ENCODE peak calls at places on chromosomes 11 and 22, in seven cellular contexts. F is H1, D is H9, R is GM23248, N is neuronal stem cell, G is IMR-90, Z is Karpas-422. B is an unnamed sample.

GRCh38 chr11:105582497-105582896 is 27.4 kb upstream of the GRIA4 start:
- DNase-seq in G (no peak), Z (no peak), D (no peak), R (peak), N (no peak), F (no peak), B (no peak)

GRCh38 chr11:74681686-74682651 is 49.3 kb downstream of the CHRDL2 start:
- DNase-seq in F (no peak), Z (no peak), R (peak), N (no peak), D (peak), G (peak), B (no peak)

GRCh38 chr11:85114786-85115185 is 512.4 kb downstream of the DLG2 start:
- DNase-seq in D (no peak), G (peak), Z (no peak), R (peak), F (no peak), N (no peak), B (no peak)

GRCh38 chr11:6637871-6638270 is 17.7 kb downstream of the DCHS1 start:
- DNase-seq in G (peak), F (no peak), N (no peak), D (no peak), Z (no peak), R (peak), B (no peak)

GRCh38 chr11:28616160-28616559 is 508.0 kb downstream of the METTL15 start:
- DNase-seq in D (no peak), Z (no peak), N (no peak), G (no peak), R (no peak), F (no peak), B (no peak)

GRCh38 chr11:110724358-110724757 is 12.1 kb upstream of the ARHGAP20 start:
- DNase-seq in R (no peak), D (no peak), G (no peak), N (no peak), F (no peak), Z (no peak), B (no peak)

GRCh38 chr22:18066181-18066859 is 11.5 kb upstream of the PEX26 start:
- DNase-seq in F (no peak), Z (peak), N (no peak), R (no peak), D (no peak), G (no peak), B (no peak)

GRCh38 chr11:62542111-62542745 is 4.4 kb downstream of the AHNAK start:
- DNase-seq in G (peak), D (no peak), F (peak), R (no peak), N (no peak), Z (no peak), B (no peak)

GRCh38 chr11:61671527-61671926 is 8.7 kb upstream of the DAGLA start:
- DNase-seq in D (peak), G (no peak), N (no peak), Z (peak), R (peak), F (no peak), B (no peak)

GRCh38 chr22:39179401-39179827 is 26.9 kb upstream of the CBX7 start:
- DNase-seq in F (peak), Z (no peak), G (no peak), N (no peak), R (no peak), D (peak), B (no peak)

GRCh38 chr11:57345555-57346151 is 7.5 kb downstream of the P2RX3 start:
- DNase-seq in G (peak), Z (peak), R (peak), F (peak), N (peak), D (peak), B (no peak)

DNA sequence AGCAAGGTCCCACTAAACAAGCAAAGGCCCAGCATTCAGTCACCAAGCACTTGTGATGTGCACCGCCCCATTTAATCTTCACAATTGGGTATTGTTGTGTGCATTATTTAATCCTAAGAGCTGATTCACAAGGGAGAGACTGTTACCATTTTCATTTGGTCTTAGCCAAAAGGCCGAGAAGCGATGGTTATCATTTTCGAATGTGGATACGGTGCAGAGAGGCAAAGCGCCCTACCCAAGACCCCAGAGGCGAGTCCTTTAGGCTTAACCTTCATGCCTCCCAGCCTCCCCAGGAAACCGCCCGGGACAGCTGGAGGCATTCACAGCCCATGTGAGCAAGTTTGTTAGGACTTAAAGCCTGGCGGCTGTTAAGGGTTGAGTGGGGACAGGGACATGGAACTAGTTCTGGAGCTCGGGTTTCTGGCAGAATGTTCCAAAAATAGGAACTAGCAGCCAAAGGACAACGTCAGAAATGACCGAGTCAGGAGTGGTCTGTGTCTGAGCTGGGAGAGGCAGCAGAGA is 13.0 kb upstream of the UPK3A start:
- DNase-seq in N (no peak), G (no peak), R (peak), Z (no peak), F (no peak), D (no peak), B (no peak)
- H3K27ac ChIP-seq in N (no peak), G (no peak), R (no peak), Z (no peak), F (no peak), D (no peak), B (no peak)

DNA sequence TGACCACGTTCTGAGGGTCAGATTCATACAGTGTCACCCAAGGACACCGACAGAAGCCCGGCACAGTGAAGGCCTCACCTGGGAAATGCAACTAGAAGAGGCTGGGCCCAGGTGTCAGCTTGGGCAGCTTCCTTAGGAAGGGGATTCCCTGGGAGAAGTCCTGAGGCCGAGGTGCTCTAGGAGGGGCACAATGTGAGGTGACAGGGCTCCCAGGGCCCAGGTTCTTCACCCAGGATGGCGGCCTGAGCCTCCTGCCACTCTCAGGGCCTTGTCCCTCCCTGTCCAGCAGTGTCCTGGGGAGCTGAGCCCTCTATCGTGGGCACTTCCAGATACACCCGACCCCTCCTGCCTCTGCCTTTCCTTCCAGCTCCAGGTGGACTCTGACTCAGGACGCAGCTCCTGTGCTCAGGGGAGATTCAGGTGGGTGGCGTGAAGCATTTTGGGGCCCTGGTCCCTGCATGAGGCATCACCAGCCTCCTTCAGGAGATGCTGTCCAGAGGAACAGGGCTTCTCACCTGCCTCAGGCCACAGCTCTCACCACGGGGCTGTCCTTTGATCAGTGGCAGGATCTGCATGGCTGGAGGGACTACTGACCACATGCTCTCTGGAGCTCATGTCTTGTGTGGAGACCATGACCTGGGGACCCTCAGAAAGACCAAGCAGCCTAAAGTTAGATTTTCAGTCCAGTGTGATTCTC is 58.6 kb downstream of the GGTLC2 start:
- DNase-seq in N (no peak), D (no peak), Z (no peak), G (no peak), R (no peak), F (no peak), B (no peak)
- H3K9ac ChIP-seq in N (no peak), D (no peak), Z (no peak), G (no peak), R (no peak), F (no peak), B (no peak)

GRCh38 chr11:33737362-33737821 is 1.2 kb upstream of the CD59 start:
- DNase-seq in Z (no peak), G (no peak), R (peak), F (no peak), N (no peak), D (no peak), B (no peak)
- H3K4me2 ChIP-seq in Z (no peak), G (peak), R (peak), F (peak), N (no peak), D (no peak), B (peak)

GRCh38 chr11:108853864-108854263 is 189.0 kb downstream of the DDX10 start:
- DNase-seq in Z (peak), G (no peak), F (no peak), R (no peak), N (peak), D (no peak), B (no peak)
- H3K27ac ChIP-seq in Z (peak), G (no peak), F (no peak), R (no peak), N (no peak), D (peak), B (no peak)

GRCh38 chr11:17528906-17529813 is 15.1 kb downstream of the USH1C start:
- DNase-seq in F (no peak), G (no peak), N (no peak), D (no peak), Z (no peak), R (no peak), B (no peak)

GRCh38 chr11:17531818-17532131 is 12.4 kb downstream of the USH1C start:
- DNase-seq in N (no peak), F (no peak), Z (no peak), G (peak), D (no peak), R (peak), B (no peak)

GRCh38 chr11:17528181-17528691 is 16.0 kb downstream of the USH1C start:
- DNase-seq in Z (peak), G (peak), D (peak), N (no peak), R (peak), F (peak), B (no peak)

GRCh38 chr11:17531071-17531817 is 13.0 kb downstream of the USH1C start:
- DNase-seq in F (no peak), N (no peak), R (no peak), D (no peak), Z (no peak), G (no peak), B (no peak)

GRCh38 chr11:17529814-17530162 is 14.4 kb downstream of the USH1C start:
- DNase-seq in Z (no peak), D (no peak), F (no peak), N (no peak), G (no peak), R (no peak), B (no peak)
- H3K9ac ChIP-seq in Z (no peak), D (no peak), F (no peak), N (no peak), G (no peak), R (no peak), B (no peak)

GRCh38 chr22:40258463-40259046 is 80.8 kb downstream of the TNRC6B start:
- DNase-seq in Z (no peak), N (no peak), G (peak), D (no peak), R (peak), F (no peak), B (peak)
- H3K4me2 ChIP-seq in Z (no peak), N (no peak), G (no peak), D (no peak), R (peak), F (no peak), B (peak)

GRCh38 chr11:71391786-71392185 is 56.4 kb downstream of the DHCR7 start:
- DNase-seq in N (no peak), Z (no peak), G (no peak), F (no peak), R (no peak), D (no peak), B (no peak)
- H3K27ac ChIP-seq in N (no peak), Z (no peak), G (no peak), F (no peak), R (no peak), D (no peak), B (no peak)

DNA sequence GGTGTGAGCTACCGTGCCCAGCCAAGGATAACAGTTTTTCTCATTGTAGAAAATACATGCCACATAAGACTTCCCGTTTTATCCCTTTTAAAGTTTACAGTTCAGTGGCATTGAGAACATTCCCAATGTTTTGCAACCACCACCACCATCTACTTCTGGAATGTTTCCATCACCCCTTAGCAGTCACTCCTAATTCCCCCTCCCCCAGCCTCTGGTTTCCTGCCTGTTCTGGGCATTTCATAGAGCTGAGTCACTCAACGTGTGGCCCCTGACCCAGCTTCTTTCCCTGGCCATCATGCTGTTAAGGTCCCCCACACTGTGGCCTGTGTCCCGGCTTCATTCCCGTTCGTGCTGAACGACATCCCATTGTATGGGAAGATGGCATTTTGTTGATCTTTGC is 30.7 kb downstream of the FGF4 start:
- DNase-seq in F (no peak), N (no peak), R (no peak), G (peak), D (peak), Z (no peak), B (no peak)
- H3K9ac ChIP-seq in F (no peak), N (no peak), R (no peak), G (no peak), D (no peak), Z (no peak), B (no peak)

GRCh38 chr11:9784602-9785315 is 120.9 kb downstream of the SWAP70 start:
- DNase-seq in Z (no peak), D (no peak), F (no peak), N (no peak), R (no peak), G (no peak), B (no peak)

GRCh38 chr11:9790703-9791102 is 126.8 kb downstream of the SWAP70 start:
- DNase-seq in D (no peak), R (no peak), N (no peak), F (no peak), Z (no peak), G (no peak), B (no peak)

GRCh38 chr11:9787981-9788521 is 124.2 kb downstream of the SWAP70 start:
- DNase-seq in R (peak), N (no peak), D (no peak), F (no peak), Z (no peak), G (peak), B (no peak)

GRCh38 chr11:9787260-9787659 is 123.4 kb downstream of the SWAP70 start:
- DNase-seq in Z (no peak), N (no peak), G (no peak), R (no peak), F (no peak), D (no peak), B (no peak)

DNA sequence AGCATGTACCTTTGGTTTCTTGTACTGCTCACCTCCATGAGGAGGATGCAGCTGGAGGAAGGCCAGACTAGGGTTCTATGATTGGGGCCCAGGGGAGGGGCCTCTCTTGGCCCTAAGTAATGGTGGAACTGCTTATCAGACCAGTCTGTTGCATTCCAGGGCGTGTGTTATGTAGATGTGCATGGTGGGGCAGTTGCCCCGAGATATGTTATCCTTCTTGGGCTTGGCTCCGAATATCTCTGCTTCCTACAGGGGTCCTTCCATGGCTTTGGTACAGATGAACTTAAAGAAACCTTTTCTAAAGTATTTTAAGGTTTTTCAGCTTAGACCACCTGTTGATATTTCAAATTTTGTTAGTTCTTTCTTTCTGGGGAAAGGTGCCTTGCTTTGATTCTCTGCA is 126.0 kb downstream of the SWAP70 start:
- DNase-seq in F (no peak), G (no peak), Z (no peak), R (no peak), D (no peak), N (no peak), B (no peak)
- H3K4me2 ChIP-seq in F (no peak), G (no peak), Z (no peak), R (no peak), D (no peak), N (no peak), B (no peak)

B was measured in keratinocyte.